ENCODE peak calls at places on chromosomes 1 and 21, in six cellular contexts. E, L, P, N, W and Y are unnamed samples.

GRCh38 chr1:2279210-2279639 is 51.1 kb downstream of the SKI start:
- DNase-seq in E (no peak), L (peak), P (peak), N (peak), W (peak), Y (peak)

GRCh38 chr1:180586671-180587155 is 27.9 kb downstream of the OVAAL start:
- DNase-seq in E (peak), L (no peak), P (peak), N (no peak), W (peak), Y (peak)

GRCh38 chr1:26315874-26316850 is 1.6 kb upstream of the CD52 start:
- DNase-seq in E (no peak), L (peak), P (no peak), N (no peak), W (no peak), Y (no peak)

GRCh38 chr1:50667710-50668356 is 244.6 kb upstream of the DMRTA2 start:
- DNase-seq in E (no peak), L (peak), P (no peak), N (no peak), W (no peak), Y (no peak)

GRCh38 chr1:81420760-81421159 is 380.0 kb upstream of the ADGRL2 start:
- DNase-seq in E (no peak), L (no peak), P (no peak), N (no peak), W (no peak), Y (no peak)

GRCh38 chr1:111399792-111400610 is 27.5 kb downstream of the OVGP1 start:
- DNase-seq in E (peak), L (peak), P (no peak), N (no peak), W (peak), Y (no peak)

GRCh38 chr1:209652873-209653401 is 712 bp upstream of the LAMB3 start:
- DNase-seq in E (peak), L (peak), P (no peak), N (peak), W (peak), Y (no peak)

GRCh38 chr1:225651376-225651871 is 1.5 kb downstream of the ENAH start:
- DNase-seq in E (peak), L (no peak), P (no peak), N (no peak), W (no peak), Y (no peak)

GRCh38 chr21:34592573-34592972 is 22.3 kb downstream of the RCAN1 start:
- DNase-seq in E (no peak), L (no peak), P (no peak), N (no peak), W (no peak), Y (no peak)

GRCh38 chr1:180540697-180541594 is 17.8 kb upstream of the OVAAL start:
- DNase-seq in E (no peak), L (no peak), P (no peak), N (no peak), W (no peak), Y (no peak)

GRCh38 chr1:218488986-218489385 is 143.8 kb downstream of the TGFB2 start:
- DNase-seq in E (peak), L (no peak), P (no peak), N (no peak), W (no peak), Y (no peak)

GRCh38 chr1:12015001-12015491 is 4.3 kb upstream of the MIIP start:
- DNase-seq in E (peak), L (no peak), P (no peak), N (no peak), W (no peak), Y (no peak)

GRCh38 chr1:231162970-231163830 is 1.3 kb downstream of the TRIM67 start:
- DNase-seq in E (no peak), L (peak), P (no peak), N (no peak), W (no peak), Y (no peak)

GRCh38 chr1:48472747-48473146 is 743 bp upstream of the SPATA6 start:
- DNase-seq in E (no peak), L (no peak), P (no peak), N (no peak), W (no peak), Y (no peak)

GRCh38 chr1:22332795-22333499 is 118.7 kb upstream of the ZBTB40 start:
- DNase-seq in E (no peak), L (no peak), P (no peak), N (no peak), W (no peak), Y (no peak)

GRCh38 chr1:119794856-119795255 is 16.4 kb downstream of the REG4 start:
- DNase-seq in E (no peak), L (no peak), P (peak), N (no peak), W (no peak), Y (no peak)

GRCh38 chr1:12549106-12549459 is 68.9 kb downstream of the DHRS3 start:
- DNase-seq in E (no peak), L (no peak), P (no peak), N (peak), W (peak), Y (no peak)

GRCh38 chr1:107626075-107626796 is 338.7 kb downstream of the VAV3 start:
- DNase-seq in E (no peak), L (no peak), P (no peak), N (no peak), W (no peak), Y (peak)

GRCh38 chr1:155859881-155860841 is 794 bp downstream of the SYT11 start:
- DNase-seq in E (no peak), L (peak), P (peak), N (peak), W (peak), Y (no peak)

GRCh38 chr1:2821970-2822620 is 20.6 kb upstream of the TTC34 start:
- DNase-seq in E (no peak), L (peak), P (no peak), N (peak), W (peak), Y (no peak)

GRCh38 chr1:26403656-26404055 is 7.0 kb upstream of the LIN28A start:
- DNase-seq in E (peak), L (no peak), P (no peak), N (no peak), W (no peak), Y (no peak)

GRCh38 chr1:188937965-188938551 is 1539.6 kb downstream of the BRINP3 start:
- DNase-seq in E (no peak), L (peak), P (no peak), N (no peak), W (no peak), Y (no peak)

GRCh38 chr1:175219774-175220173 is 27.2 kb upstream of the KIAA0040 start:
- DNase-seq in E (no peak), L (no peak), P (no peak), N (no peak), W (no peak), Y (no peak)

GRCh38 chr21:43290529-43291346 is 121.9 kb downstream of the CRYAA start:
- DNase-seq in E (no peak), L (no peak), P (no peak), N (peak), W (no peak), Y (no peak)

GRCh38 chr1:204617256-204618147 is 68.0 kb downstream of the LRRN2 start:
- DNase-seq in E (no peak), L (no peak), P (no peak), N (no peak), W (no peak), Y (no peak)

GRCh38 chr1:60904079-60904852 is 178.1 kb upstream of the NFIA start:
- DNase-seq in E (no peak), L (no peak), P (no peak), N (no peak), W (no peak), Y (no peak)

GRCh38 chr1:244989813-244990212 is 125.5 kb upstream of the HNRNPU start:
- DNase-seq in E (peak), L (no peak), P (no peak), N (no peak), W (no peak), Y (no peak)

GRCh38 chr1:159959451-159959850 is 5.4 kb upstream of the SLAMF9 start:
- DNase-seq in E (peak), L (no peak), P (no peak), N (no peak), W (no peak), Y (no peak)

GRCh38 chr21:26167593-26167992 is 3.0 kb downstream of the APP start:
- DNase-seq in E (no peak), L (peak), P (no peak), N (no peak), W (no peak), Y (no peak)

GRCh38 chr1:5448486-5448885 is 543.7 kb downstream of the NPHP4 start:
- DNase-seq in E (no peak), L (no peak), P (no peak), N (no peak), W (no peak), Y (no peak)

GRCh38 chr1:42348498-42348897 is 13.5 kb upstream of the FOXJ3 start:
- DNase-seq in E (no peak), L (peak), P (no peak), N (no peak), W (no peak), Y (no peak)

GRCh38 chr1:37954316-37954971 is 7.6 kb upstream of the INPP5B start:
- DNase-seq in E (no peak), L (peak), P (no peak), N (no peak), W (no peak), Y (no peak)

GRCh38 chr1:230503741-230504140 is 77.6 kb upstream of the PGBD5 start:
- DNase-seq in E (no peak), L (no peak), P (no peak), N (no peak), W (no peak), Y (no peak)

GRCh38 chr21:14620152-14620551 is 74.0 kb upstream of the SAMSN1 start:
- DNase-seq in E (no peak), L (no peak), P (no peak), N (no peak), W (no peak), Y (no peak)

GRCh38 chr1:109259674-109260557 is 10.6 kb downstream of the CELSR2 start:
- DNase-seq in E (no peak), L (no peak), P (no peak), N (no peak), W (no peak), Y (no peak)

GRCh38 chr1:84620720-84621313 is 46.6 kb upstream of the CTBS start:
- DNase-seq in E (peak), L (peak), P (no peak), N (peak), W (peak), Y (no peak)
- TF ChIP-seq CTCF in E (peak), L (peak), P (peak), N (peak), W (peak), Y (peak)

GRCh38 chr1:66168919-66169725 is 364.8 kb upstream of the SGIP1 start:
- DNase-seq in E (no peak), L (peak), P (no peak), N (no peak), W (no peak), Y (no peak)
- H3K4me3 ChIP-seq in E (no peak), L (no peak), P (no peak), N (no peak), W (no peak), Y (no peak)

GRCh38 chr1:178784131-178784536 is 59.1 kb downstream of the RALGPS2 start:
- DNase-seq in E (peak), L (peak), P (no peak), N (no peak), W (no peak), Y (no peak)
- TF ChIP-seq CTCF in E (no peak), L (no peak), P (no peak), N (no peak), W (no peak), Y (no peak)

GRCh38 chr1:157047064-157047410 is 1.5 kb upstream of the ARHGEF11 start:
- DNase-seq in E (peak), L (peak), P (no peak), N (no peak), W (no peak), Y (no peak)
- H3K4me3 ChIP-seq in E (no peak), L (no peak), P (no peak), N (no peak), W (peak), Y (no peak)

GRCh38 chr1:208479435-208479834 is 235.3 kb upstream of the PLXNA2 start:
- DNase-seq in E (no peak), L (no peak), P (no peak), N (no peak), W (no peak), Y (no peak)

GRCh38 chr1:208476825-208477170 is 232.6 kb upstream of the PLXNA2 start:
- DNase-seq in E (no peak), L (no peak), P (no peak), N (no peak), W (no peak), Y (no peak)

GRCh38 chr1:208475449-208475848 is 231.3 kb upstream of the PLXNA2 start:
- DNase-seq in E (peak), L (no peak), P (no peak), N (no peak), W (no peak), Y (no peak)

GRCh38 chr1:208475951-208476824 is 232.0 kb upstream of the PLXNA2 start:
- DNase-seq in E (no peak), L (peak), P (no peak), N (no peak), W (no peak), Y (no peak)
- TF ChIP-seq CTCF in E (peak), L (peak), P (peak), N (peak), W (no peak), Y (peak)

GRCh38 chr1:201167625-201167991 is 13.3 kb upstream of the TMEM9 start:
- DNase-seq in E (no peak), L (no peak), P (no peak), N (no peak), W (no peak), Y (no peak)
- H3K4me3 ChIP-seq in E (no peak), L (no peak), P (no peak), N (no peak), W (no peak), Y (no peak)

GRCh38 chr1:90550616-90551406 is 166.3 kb downstream of the BARHL2 start:
- DNase-seq in E (no peak), L (peak), P (no peak), N (no peak), W (no peak), Y (no peak)
- TF ChIP-seq CTCF in E (no peak), L (peak), P (no peak), N (no peak), W (no peak), Y (no peak)